ENCODE peak calls at places on chromosomes 11 and 22, in six cellular contexts. N is colonic mucosa, P is prostate gland, C is mesendoderm, Z is A549, H is Panc1. A is an unnamed sample.

GRCh38 chr11:73542175-73542574 is 55.7 kb downstream of the FAM168A start:
- DNase-seq in N (no peak), P (no peak), C (no peak), Z (no peak), H (no peak), A (no peak)

GRCh38 chr11:77776455-77776854 is 44.1 kb downstream of the RSF1 start:
- DNase-seq in N (no peak), P (no peak), C (no peak), Z (no peak), H (peak; percentile 8), A (no peak)

GRCh38 chr11:81655351-81655750 is 1078.3 kb downstream of the FAM181B start:
- DNase-seq in N (no peak), P (no peak), C (no peak), Z (no peak), H (no peak), A (no peak)

GRCh38 chr22:24410110-24410856 is 17.1 kb upstream of the ADORA2A start:
- DNase-seq in N (no peak), P (no peak), C (no peak), Z (no peak), H (no peak), A (no peak)

GRCh38 chr11:2204361-2205213 is 33.0 kb upstream of the TH start:
- DNase-seq in N (peak; percentile 33), P (no peak), C (no peak), Z (no peak), H (no peak), A (no peak)

GRCh38 chr11:119491753-119492455 is 68.9 kb upstream of the THY1 start:
- DNase-seq in N (no peak), P (no peak), C (peak; percentile 62), Z (no peak), H (no peak), A (no peak)

GRCh38 chr11:2687782-2688191 is 12.0 kb downstream of the KCNQ1OT1 start:
- DNase-seq in N (no peak), P (no peak), C (peak; percentile 23), Z (no peak), H (no peak), A (no peak)

GRCh38 chr22:49717322-49717919 is 110.3 kb downstream of the BRD1 start:
- DNase-seq in N (no peak), P (no peak), C (no peak), Z (no peak), H (no peak), A (no peak)

GRCh38 chr22:20418211-20418788 is 19.3 kb downstream of the SCARF2 start:
- DNase-seq in N (peak; percentile 57), P (peak; percentile 70), C (peak; percentile 85), Z (peak; percentile 52), H (peak; percentile 41), A (peak; percentile 78)

GRCh38 chr11:124278261-124278660 is 22.1 kb downstream of the OR8G5 start:
- DNase-seq in N (no peak), P (no peak), C (no peak), Z (no peak), H (no peak), A (no peak)

GRCh38 chr11:64319421-64319761 is 1.5 kb downstream of the PRDX5 start:
- DNase-seq in N (no peak), P (no peak), C (no peak), Z (no peak), H (no peak), A (no peak)

GRCh38 chr22:35198738-35199137 is 58.6 kb upstream of the HMGXB4 start:
- DNase-seq in N (no peak), P (no peak), C (no peak), Z (no peak), H (no peak), A (no peak)

GRCh38 chr11:14358729-14359439 is at the start of gene RRAS2:
- DNase-seq in N (peak; percentile 82), P (peak; percentile 84), C (peak; percentile 91), Z (peak; percentile 70), H (no peak), A (peak; percentile 67)

GRCh38 chr11:107590460-107591097 is 368 bp upstream of the ELMOD1 start:
- DNase-seq in N (no peak), P (no peak), C (no peak), Z (peak; percentile 17), H (no peak), A (no peak)

GRCh38 chr22:45478108-45478771 is 24.4 kb upstream of the FBLN1 start:
- DNase-seq in N (no peak), P (no peak), C (no peak), Z (peak; percentile 55), H (peak; percentile 47), A (no peak)

GRCh38 chr11:104625246-104625645 is 273.0 kb downstream of the CASP12 start:
- DNase-seq in N (no peak), P (no peak), C (no peak), Z (no peak), H (no peak), A (no peak)

GRCh38 chr22:50506611-50507420 is 686 bp downstream of the LMF2 start:
- DNase-seq in N (no peak), P (no peak), C (no peak), Z (no peak), H (no peak), A (no peak)

GRCh38 chr11:8776209-8776608 is 93.6 kb downstream of the RPL27A start:
- DNase-seq in N (no peak), P (no peak), C (no peak), Z (no peak), H (no peak), A (no peak)

GRCh38 chr11:22785251-22785650 is 44.4 kb downstream of the SVIP start:
- DNase-seq in N (no peak), P (no peak), C (no peak), Z (no peak), H (no peak), A (no peak)

GRCh38 chr11:109241988-109242387 is 180.0 kb upstream of the C11orf87 start:
- DNase-seq in N (no peak), P (no peak), C (peak; percentile 2), Z (no peak), H (no peak), A (no peak)

GRCh38 chr11:26042113-26042512 is 289.8 kb upstream of the ANO3 start:
- DNase-seq in N (no peak), P (no peak), C (no peak), Z (no peak), H (no peak), A (no peak)

GRCh38 chr11:35237860-35238715 is 99.1 kb downstream of the CD44 start:
- DNase-seq in N (peak; percentile 61), P (no peak), C (peak; percentile 87), Z (no peak), H (no peak), A (peak; percentile 54)

GRCh38 chr11:68503792-68504191 is 43.2 kb downstream of the PPP6R3 start:
- DNase-seq in N (no peak), P (no peak), C (no peak), Z (no peak), H (no peak), A (peak; percentile 83)

GRCh38 chr11:76317296-76317695 is 63.6 kb downstream of the THAP12 start:
- DNase-seq in N (no peak), P (no peak), C (no peak), Z (no peak), H (no peak), A (no peak)

GRCh38 chr22:19576460-19577421 is 52.5 kb upstream of the CLDN5 start:
- DNase-seq in N (no peak), P (no peak), C (peak; percentile 30), Z (no peak), H (no peak), A (no peak)

GRCh38 chr11:79406376-79406775 is 34.5 kb downstream of the TENM4 start:
- DNase-seq in N (no peak), P (no peak), C (peak; percentile 27), Z (no peak), H (no peak), A (no peak)

GRCh38 chr11:115267228-115267627 is 237.0 kb downstream of the CADM1 start:
- DNase-seq in N (no peak), P (no peak), C (no peak), Z (no peak), H (no peak), A (no peak)
- H3K4me1 ChIP-seq in N (no peaks in the 10 kb centered on the region), P (no peaks in the 10 kb centered on the region), C (no peaks in the 10 kb centered on the region), Z (no peaks in the 10 kb centered on the region), H (no peaks in the 10 kb centered on the region), A (peaks cover 9% of the 10 kb centered on the region)

DNA sequence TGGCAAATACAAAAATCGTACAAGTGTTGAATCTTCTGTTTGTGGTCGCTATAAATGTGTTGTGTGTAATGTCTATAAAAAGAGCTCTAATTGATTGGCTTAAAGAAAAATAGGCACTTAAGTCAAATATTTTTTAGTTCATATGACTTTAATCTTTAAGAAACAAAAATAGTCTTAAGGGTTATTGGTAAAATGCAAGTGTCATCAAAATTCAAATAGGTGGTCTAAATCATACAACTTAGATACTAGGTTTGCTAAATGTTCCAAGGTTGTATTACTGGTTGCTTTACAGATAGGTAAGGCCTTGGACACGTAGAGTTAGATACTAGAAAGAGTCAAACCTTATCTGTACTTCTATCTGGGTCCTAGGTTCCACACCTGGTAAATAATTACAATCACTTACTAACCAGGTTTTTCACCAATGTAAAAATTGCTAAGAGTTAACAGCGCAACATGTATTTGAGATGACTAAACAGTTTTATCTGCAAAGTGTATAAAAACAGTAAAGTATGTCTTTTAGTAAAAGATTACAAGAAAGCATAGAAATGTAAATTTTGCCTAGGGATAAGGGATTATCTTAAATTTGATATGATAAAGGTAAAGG is 91.1 kb upstream of the GNAZ start:
- DNase-seq in N (no peak), P (no peak), C (no peak), Z (no peak), H (no peak), A (no peak)
- H3K4me1 ChIP-seq in N (no peaks in the 10 kb centered on the region), P (no peaks in the 10 kb centered on the region), C (no peaks in the 10 kb centered on the region), Z (no peaks in the 10 kb centered on the region), H (no peaks in the 10 kb centered on the region), A (no peaks in the 10 kb centered on the region)

GRCh38 chr22:40482391-40482790 is 112.0 kb downstream of the SGSM3 start:
- DNase-seq in N (no peak), P (no peak), C (no peak), Z (no peak), H (no peak), A (no peak)
- H3K4me1 ChIP-seq in N (no peaks in the 10 kb centered on the region), P (no peaks in the 10 kb centered on the region), C (peaks cover 15% of the 10 kb centered on the region), Z (peaks cover 85% of the 10 kb centered on the region), H (peaks cover 24% of the 10 kb centered on the region), A (peaks cover 11% of the 10 kb centered on the region)

GRCh38 chr11:57197762-57198161 is 16.0 kb downstream of the LRRC55 start:
- DNase-seq in N (no peak), P (no peak), C (no peak), Z (no peak), H (no peak), A (no peak)

GRCh38 chr11:57196556-57196955 is 14.8 kb downstream of the LRRC55 start:
- DNase-seq in N (no peak), P (no peak), C (no peak), Z (no peak), H (no peak), A (no peak)

GRCh38 chr11:57200937-57201336 is 19.2 kb downstream of the LRRC55 start:
- DNase-seq in N (no peak), P (no peak), C (no peak), Z (no peak), H (no peak), A (no peak)

GRCh38 chr11:57202282-57202681 is 20.5 kb downstream of the LRRC55 start:
- DNase-seq in N (no peak), P (no peak), C (no peak), Z (no peak), H (no peak), A (no peak)

DNA sequence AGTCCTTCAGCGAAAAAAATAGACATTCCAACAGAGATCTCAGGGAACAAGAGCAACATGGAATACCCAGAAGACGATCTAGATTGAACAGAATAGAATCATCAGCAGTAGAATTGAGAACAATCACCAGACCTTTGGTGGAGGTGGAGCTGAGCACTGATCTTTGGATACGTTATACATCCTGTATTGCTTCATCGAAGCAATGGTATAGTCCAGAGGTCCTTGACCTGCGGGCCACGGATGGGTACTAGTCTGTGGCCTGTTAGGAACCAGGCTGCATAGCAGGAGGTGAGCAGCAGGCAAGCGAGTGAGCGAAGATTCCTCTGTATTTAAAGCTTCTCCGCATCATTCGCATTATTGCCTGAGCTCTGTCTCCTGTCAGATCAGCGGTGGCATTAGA is 17.6 kb downstream of the LRRC55 start:
- DNase-seq in N (no peak), P (no peak), C (no peak), Z (no peak), H (no peak), A (no peak)
- H3K4me1 ChIP-seq in N (no peaks in the 10 kb centered on the region), P (no peaks in the 10 kb centered on the region), C (no peaks in the 10 kb centered on the region), Z (no peaks in the 10 kb centered on the region), H (no peaks in the 10 kb centered on the region), A (peaks cover 19% of the 10 kb centered on the region)